ENCODE peak calls at places on chromosome 7, in six cellular contexts. One of them, this sample, is unnamed.

GRCh38 chr7:135508853-135509588 is 881 bp downstream of the CNOT4 start:
- DNase-seq in HTR-8/SVneo: no peak
- DNase-seq in activated T-cell treated with anti-CD3 and anti-CD28 coated beads for 1 hour: peak; percentile 4
- DNase-seq in left ventricle myocardium inferior: no peak
- DNase-seq in amniotic epithelial cell: peak; percentile 35
- DNase-seq in ureter: no peak
- DNase-seq in this sample: no peak

GRCh38 chr7:114843102-114843501 is 78.8 kb upstream of the MDFIC start:
- DNase-seq in left ventricle myocardium inferior: no peak
- DNase-seq in ureter: no peak
- DNase-seq in activated T-cell treated with anti-CD3 and anti-CD28 coated beads for 1 hour: no peak
- DNase-seq in HTR-8/SVneo: no peak
- DNase-seq in amniotic epithelial cell: no peak
- DNase-seq in this sample: no peak

GRCh38 chr7:132609222-132609621 is 33.0 kb upstream of the PLXNA4 start:
- DNase-seq in amniotic epithelial cell: peak; percentile 11
- DNase-seq in ureter: no peak
- DNase-seq in HTR-8/SVneo: no peak
- DNase-seq in left ventricle myocardium inferior: no peak
- DNase-seq in activated T-cell treated with anti-CD3 and anti-CD28 coated beads for 1 hour: no peak
- DNase-seq in this sample: no peak

GRCh38 chr7:96499532-96499931 is 177.6 kb upstream of the SLC25A13 start:
- DNase-seq in HTR-8/SVneo: no peak
- DNase-seq in ureter: no peak
- DNase-seq in left ventricle myocardium inferior: no peak
- DNase-seq in activated T-cell treated with anti-CD3 and anti-CD28 coated beads for 1 hour: no peak
- DNase-seq in amniotic epithelial cell: no peak
- DNase-seq in this sample: no peak

GRCh38 chr7:90512841-90513254 is 43.4 kb downstream of the PTTG1IP2 start:
- DNase-seq in amniotic epithelial cell: no peak
- DNase-seq in ureter: no peak
- DNase-seq in HTR-8/SVneo: no peak
- DNase-seq in left ventricle myocardium inferior: no peak
- DNase-seq in activated T-cell treated with anti-CD3 and anti-CD28 coated beads for 1 hour: no peak
- DNase-seq in this sample: no peak

GRCh38 chr7:14207154-14207553 is 217.7 kb upstream of the ETV1 start:
- DNase-seq in HTR-8/SVneo: no peak
- DNase-seq in amniotic epithelial cell: peak; percentile 74
- DNase-seq in ureter: no peak
- DNase-seq in left ventricle myocardium inferior: no peak
- DNase-seq in activated T-cell treated with anti-CD3 and anti-CD28 coated beads for 1 hour: no peak
- DNase-seq in this sample: no peak

GRCh38 chr7:158824028-158824427 is 5.3 kb downstream of the ESYT2 start:
- DNase-seq in amniotic epithelial cell: no peak
- DNase-seq in activated T-cell treated with anti-CD3 and anti-CD28 coated beads for 1 hour: no peak
- DNase-seq in left ventricle myocardium inferior: no peak
- DNase-seq in HTR-8/SVneo: no peak
- DNase-seq in ureter: no peak
- DNase-seq in this sample: peak; percentile 50

GRCh38 chr7:15839415-15840100 is 153.1 kb upstream of the MEOX2 start:
- DNase-seq in HTR-8/SVneo: no peak
- DNase-seq in left ventricle myocardium inferior: peak; percentile 78
- DNase-seq in activated T-cell treated with anti-CD3 and anti-CD28 coated beads for 1 hour: no peak
- DNase-seq in amniotic epithelial cell: peak; percentile 27
- DNase-seq in ureter: peak; percentile 45
- DNase-seq in this sample: no peak

GRCh38 chr7:73442222-73442902 is 8.8 kb downstream of the FZD9 start:
- DNase-seq in ureter: no peak
- DNase-seq in left ventricle myocardium inferior: no peak
- DNase-seq in activated T-cell treated with anti-CD3 and anti-CD28 coated beads for 1 hour: no peak
- DNase-seq in amniotic epithelial cell: no peak
- DNase-seq in HTR-8/SVneo: no peak
- DNase-seq in this sample: no peak

This sample was measured in T-helper 9 cell.